ENCODE peak calls at places on chromosomes 7 and 10, in seven cellular contexts. Z is GM12892, T is SK-N-SH, S is GM12878, Y is HepG2, Q is K562, L is H1. B is an unnamed sample.

GRCh38 chr7:39927018-39927417 is 23.0 kb upstream of the CDK13 start:
- DNase-seq in Z (no peak), T (no peak), S (no peak), Y (no peak), Q (no peak), L (no peak), B (no peak)

GRCh38 chr10:93438796-93439253 is 43.3 kb downstream of the MYOF start:
- DNase-seq in Z (no peak), T (no peak), S (no peak), Y (no peak), Q (no peak), L (no peak), B (no peak)

GRCh38 chr10:83166344-83166743 is 973.0 kb upstream of the GHITM start:
- DNase-seq in Z (no peak), T (peak), S (no peak), Y (no peak), Q (no peak), L (peak), B (no peak)

GRCh38 chr7:83677180-83677866 is 28.4 kb upstream of the SEMA3E start:
- DNase-seq in Z (no peak), T (peak), S (no peak), Y (no peak), Q (peak), L (no peak), B (no peak)

GRCh38 chr10:53298443-53298842 is 525.9 kb upstream of the MBL2 start:
- DNase-seq in Z (no peak), T (no peak), S (no peak), Y (no peak), Q (no peak), L (no peak), B (no peak)

GRCh38 chr7:156220078-156220605 is 407.9 kb upstream of the SHH start:
- DNase-seq in Z (no peak), T (no peak), S (no peak), Y (no peak), Q (no peak), L (peak), B (no peak)

GRCh38 chr7:143914938-143915337 is 13.0 kb upstream of the TCAF1 start:
- DNase-seq in Z (no peak), T (no peak), S (no peak), Y (no peak), Q (no peak), L (no peak), B (no peak)

GRCh38 chr10:285216-285967 is 150.1 kb downstream of the ZMYND11 start:
- DNase-seq in Z (no peak), T (no peak), S (no peak), Y (no peak), Q (no peak), L (no peak), B (no peak)

GRCh38 chr7:5422324-5423271 is 1.0 kb downstream of the TNRC18 start:
- DNase-seq in Z (no peak), T (peak), S (no peak), Y (peak), Q (peak), L (peak), B (no peak)

GRCh38 chr10:106728232-106728631 is 436.3 kb downstream of the SORCS1 start:
- DNase-seq in Z (no peak), T (no peak), S (no peak), Y (no peak), Q (no peak), L (no peak), B (no peak)

GRCh38 chr7:2954433-2954853 is 89.2 kb downstream of the CARD11 start:
- DNase-seq in Z (no peak), T (no peak), S (no peak), Y (no peak), Q (no peak), L (no peak), B (no peak)
- TF ChIP-seq TAF1 in Z (no peak), T (no peak), S (no peak), Y (no peak), Q (no peak), L (no peak), B (no peak)

DNA sequence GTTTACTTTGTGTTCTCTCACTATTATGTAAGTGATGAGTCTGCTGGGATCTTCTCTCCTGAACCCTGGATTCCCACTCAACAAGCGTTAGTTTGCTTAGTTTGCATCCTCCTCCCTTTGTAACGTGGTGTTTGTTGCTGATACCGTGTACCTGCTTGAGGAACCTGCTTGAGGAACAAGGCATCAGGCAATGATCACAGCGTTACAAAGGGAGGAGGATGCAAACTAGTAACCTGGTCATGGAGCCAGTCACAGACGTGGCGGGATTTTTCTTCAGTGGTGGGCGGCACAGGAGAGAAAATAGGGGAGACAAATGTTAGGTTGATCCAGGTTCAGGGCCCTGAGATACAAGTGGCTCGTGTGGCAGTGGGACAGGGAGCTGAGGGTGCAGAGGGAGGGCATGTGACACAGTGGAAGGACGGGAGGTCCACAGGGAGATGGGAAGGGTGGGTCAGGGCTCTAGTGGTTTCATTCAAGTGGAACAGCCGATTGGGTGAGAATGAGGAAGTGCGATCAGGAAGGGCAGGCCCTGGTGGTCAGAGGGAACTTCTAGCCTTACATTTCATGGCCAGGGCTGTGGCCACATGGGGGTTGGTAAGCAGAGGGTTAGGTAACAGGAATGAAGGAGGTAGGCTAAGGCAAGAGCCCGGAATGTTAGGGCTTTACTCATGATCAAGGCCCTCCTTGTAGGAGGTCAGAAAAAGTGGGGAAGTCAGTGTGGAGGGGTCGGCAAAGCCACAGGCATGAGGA is 38.0 kb downstream of the SNX10 start:
- DNase-seq in Z (no peak), T (no peak), S (no peak), Y (no peak), Q (peak), L (no peak), B (no peak)
- TF ChIP-seq TAF1 in Z (no peak), T (no peak), S (no peak), Y (no peak), Q (no peak), L (no peak), B (no peak)

DNA sequence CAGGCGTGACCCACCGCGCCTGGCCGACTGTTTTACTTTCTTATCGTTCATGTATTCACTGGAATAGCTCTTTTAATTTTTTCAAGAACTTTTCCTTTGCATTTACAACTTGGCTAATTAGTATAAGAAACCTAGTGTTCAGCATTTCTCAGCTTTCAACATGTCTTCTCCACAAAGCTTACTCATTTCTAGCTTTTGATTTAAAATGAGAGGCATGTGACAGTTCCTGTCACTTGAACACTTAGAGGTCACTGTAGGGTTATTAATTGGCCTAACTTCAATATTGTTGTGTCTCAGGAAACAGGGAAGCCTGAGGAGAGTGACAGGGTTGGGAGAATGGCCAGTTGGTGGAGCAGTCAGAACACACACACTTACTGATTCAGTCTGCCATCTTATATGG is 125.1 kb upstream of the GPR22 start:
- DNase-seq in Z (no peak), T (no peak), S (no peak), Y (no peak), Q (no peak), L (no peak), B (no peak)
- TF ChIP-seq TAF1 in Z (no peak), T (no peak), S (no peak), Y (no peak), Q (no peak), L (no peak), B (no peak)

GRCh38 chr7:130896898-130897514 is 163.0 kb upstream of the KLF14 start:
- DNase-seq in Z (peak), T (peak), S (no peak), Y (peak), Q (peak), L (peak), B (peak)
- TF ChIP-seq TAF1 in Z (no peak), T (no peak), S (no peak), Y (no peak), Q (peak), L (no peak), B (no peak)

B was measured in GM12891.